ENCODE peak calls at places on chromosomes 2 and 18, in five cellular contexts. B is HEK293T, S is NCI-H446 treated with DMSO at 0.1 percent for 48 hours, D is brain microvascular endothelial cell, R is astrocyte of the spinal cord. C is an unnamed sample.

GRCh38 chr2:61017003-61017555 is 441 bp upstream of the PEX13 start:
- DNase-seq in D (peak), R (peak), S (peak), B (peak), C (peak)

GRCh38 chr18:45201029-45201428 is 414.2 kb upstream of the SLC14A2 start:
- DNase-seq in R (no peak), D (no peak), B (no peak), S (no peak), C (no peak)

GRCh38 chr2:190840572-190841172 is 39.9 kb upstream of the GLS start:
- DNase-seq in S (peak), B (no peak), R (no peak), D (no peak), C (no peak)

GRCh38 chr2:231228974-231229373 is 30.5 kb downstream of the ARMC9 start:
- DNase-seq in B (no peak), D (no peak), R (no peak), S (no peak), C (no peak)

GRCh38 chr18:45328762-45329161 is 286.5 kb upstream of the SLC14A2 start:
- DNase-seq in S (no peak), D (no peak), R (no peak), B (no peak), C (no peak)

GRCh38 chr18:11008544-11008943 is 140.8 kb downstream of the PIEZO2 start:
- DNase-seq in S (no peak), R (no peak), B (no peak), D (no peak), C (no peak)

GRCh38 chr2:70505613-70506391 is 47.8 kb downstream of the TGFA start:
- DNase-seq in S (no peak), B (no peak), R (no peak), D (no peak), C (no peak)

GRCh38 chr2:128654404-128654803 is 335.7 kb upstream of the HS6ST1 start:
- DNase-seq in D (no peak), S (no peak), B (no peak), R (no peak), C (no peak)

GRCh38 chr18:49160075-49160930 is 209.5 kb upstream of the SMAD7 start:
- DNase-seq in R (peak), D (no peak), S (no peak), B (no peak), C (no peak)

GRCh38 chr2:3659447-3660432 is 1.7 kb downstream of the ALLC start:
- DNase-seq in B (no peak), R (no peak), D (peak), S (no peak), C (no peak)

GRCh38 chr18:31203086-31203793 is 40.6 kb upstream of the DSC1 start:
- DNase-seq in R (no peak), S (no peak), D (no peak), B (no peak), C (no peak)

GRCh38 chr2:102294802-102295489 is 16.4 kb upstream of the IL1RL1 start:
- DNase-seq in R (peak), B (no peak), D (peak), S (no peak), C (no peak)

GRCh38 chr18:56200381-56200831 is 438.0 kb downstream of the TXNL1 start:
- DNase-seq in S (no peak), R (peak), D (peak), B (no peak), C (no peak)

GRCh38 chr2:173821451-173821850 is 143.7 kb downstream of the SP3 start:
- DNase-seq in R (no peak), S (no peak), D (no peak), B (no peak), C (no peak)

GRCh38 chr2:199850718-199851498 is at the start of gene FTCDNL1:
- DNase-seq in R (peak), B (peak), S (peak), D (peak), C (peak)

GRCh38 chr2:231604101-231604684 is 11.5 kb downstream of the TEX44 start:
- DNase-seq in D (no peak), S (no peak), B (no peak), R (no peak), C (peak)

GRCh38 chr2:214808961-214809750 is at the start of gene BARD1:
- DNase-seq in R (peak), S (peak), D (peak), B (peak), C (peak)

GRCh38 chr18:48493856-48494255 is 45.0 kb upstream of the CTIF start:
- DNase-seq in B (no peak), R (peak), S (no peak), D (no peak), C (no peak)

GRCh38 chr2:101150306-101151140 is 659 bp downstream of the TBC1D8 start:
- DNase-seq in S (no peak), R (no peak), B (peak), D (no peak), C (no peak)

GRCh38 chr2:186459009-186459408 is 27.1 kb upstream of the ZC3H15 start:
- DNase-seq in D (no peak), R (peak), B (no peak), S (peak), C (no peak)

GRCh38 chr2:173432049-173432754 is 77.5 kb downstream of the CDCA7 start:
- DNase-seq in D (peak), R (peak), B (no peak), S (no peak), C (no peak)

GRCh38 chr2:70907130-70907756 is 28.5 kb upstream of the ATP6V1B1 start:
- DNase-seq in S (no peak), D (peak), B (no peak), R (no peak), C (no peak)

GRCh38 chr2:165952600-165953210 is 871 bp downstream of the TTC21B start:
- DNase-seq in D (no peak), B (no peak), S (no peak), R (peak), C (no peak)

GRCh38 chr2:28436525-28437051 is 43.9 kb downstream of the FOSL2 start:
- DNase-seq in S (no peak), D (no peak), R (no peak), B (no peak), C (no peak)

GRCh38 chr18:50745946-50746345 is 73.9 kb downstream of the MRO start:
- DNase-seq in B (no peak), R (no peak), S (no peak), D (no peak), C (no peak)

GRCh38 chr2:10678225-10678624 is 11.6 kb downstream of the NOL10 start:
- DNase-seq in R (no peak), B (no peak), D (no peak), S (no peak), C (no peak)

GRCh38 chr2:123908522-123908921 is 116.6 kb upstream of the CNTNAP5 start:
- DNase-seq in R (no peak), D (no peak), B (no peak), S (no peak), C (no peak)

GRCh38 chr18:28637897-28638296 is 461.0 kb upstream of the CDH2 start:
- DNase-seq in D (no peak), R (no peak), S (no peak), B (no peak), C (no peak)

GRCh38 chr2:26756337-26756736 is 7.7 kb upstream of the SLC35F6 start:
- DNase-seq in D (no peak), B (no peak), S (no peak), R (no peak), C (no peak)

GRCh38 chr2:9000442-9000841 is 3.0 kb downstream of the MBOAT2 start:
- DNase-seq in S (no peak), D (no peak), B (no peak), R (no peak), C (no peak)

GRCh38 chr2:23477392-23477791 is 92.4 kb downstream of the KLHL29 start:
- DNase-seq in D (no peak), S (no peak), R (no peak), B (no peak), C (no peak)

GRCh38 chr2:197571622-197572271 is 55.9 kb downstream of the MOB4 start:
- DNase-seq in S (no peak), D (peak), B (no peak), R (no peak), C (no peak)

GRCh38 chr2:224195954-224196571 is 157.0 kb upstream of the SERPINE2 start:
- DNase-seq in B (no peak), S (no peak), R (no peak), D (no peak), C (peak)

GRCh38 chr18:10081477-10081876 is 167.7 kb downstream of the VAPA start:
- DNase-seq in B (no peak), D (no peak), R (no peak), S (no peak), C (no peak)

GRCh38 chr2:180125245-180125962 is 118.3 kb upstream of the CWC22 start:
- DNase-seq in S (peak), B (peak), R (peak), D (peak), C (peak)

C was measured in posterior cingulate gyrus.